ENCODE peak calls at places on chromosomes 12 and 14, in four cellular contexts. One of them, this sample, is unnamed.

GRCh38 chr12:13087766-13088165 is 15.7 kb downstream of the GSG1 start:
- DNase-seq in endothelial cell of umbilical vein: no peak
- DNase-seq in pancreas: no peak
- DNase-seq in dorsolateral prefrontal cortex: no peak
- DNase-seq in this sample: no peak

GRCh38 chr12:41745593-41745992 is 399.1 kb downstream of the GXYLT1 start:
- DNase-seq in endothelial cell of umbilical vein: no peak
- DNase-seq in pancreas: no peak
- DNase-seq in dorsolateral prefrontal cortex: no peak
- DNase-seq in this sample: no peak

GRCh38 chr12:62719027-62719426 is 215.9 kb downstream of the PPM1H start:
- DNase-seq in endothelial cell of umbilical vein: no peak
- DNase-seq in pancreas: no peak
- DNase-seq in dorsolateral prefrontal cortex: no peak
- DNase-seq in this sample: no peak

GRCh38 chr12:19829100-19829853 is 390.0 kb downstream of the AEBP2 start:
- DNase-seq in endothelial cell of umbilical vein: no peak
- DNase-seq in pancreas: no peak
- DNase-seq in dorsolateral prefrontal cortex: no peak
- DNase-seq in this sample: no peak

GRCh38 chr12:102876883-102877282 is 40.2 kb downstream of the PAH start:
- DNase-seq in endothelial cell of umbilical vein: no peak
- DNase-seq in pancreas: no peak
- DNase-seq in dorsolateral prefrontal cortex: no peak
- DNase-seq in this sample: no peak

GRCh38 chr14:74207943-74208342 is 31.3 kb upstream of the VSX2 start:
- DNase-seq in endothelial cell of umbilical vein: no peak
- DNase-seq in pancreas: no peak
- DNase-seq in dorsolateral prefrontal cortex: no peak
- DNase-seq in this sample: no peak

GRCh38 chr12:119666900-119667576 is 895 bp upstream of the PRKAB1 start:
- DNase-seq in endothelial cell of umbilical vein: no peak
- DNase-seq in pancreas: no peak
- DNase-seq in dorsolateral prefrontal cortex: no peak
- DNase-seq in this sample: no peak

GRCh38 chr12:122732170-122732569 is 1.5 kb upstream of the HCAR1 start:
- DNase-seq in endothelial cell of umbilical vein: no peak
- DNase-seq in pancreas: no peak
- DNase-seq in dorsolateral prefrontal cortex: no peak
- DNase-seq in this sample: no peak

GRCh38 chr12:133235401-133236112 is at the start of gene ANHX:
- DNase-seq in endothelial cell of umbilical vein: no peak
- DNase-seq in pancreas: no peak
- DNase-seq in dorsolateral prefrontal cortex: no peak
- DNase-seq in this sample: no peak

GRCh38 chr14:29056167-29056566 is 289.6 kb downstream of the FOXG1 start:
- DNase-seq in endothelial cell of umbilical vein: no peak
- DNase-seq in pancreas: no peak
- DNase-seq in dorsolateral prefrontal cortex: no peak
- DNase-seq in this sample: no peak

GRCh38 chr12:52033506-52034258 is 17.6 kb upstream of the NR4A1 start:
- DNase-seq in endothelial cell of umbilical vein: no peak
- DNase-seq in pancreas: no peak
- DNase-seq in dorsolateral prefrontal cortex: no peak
- DNase-seq in this sample: no peak

GRCh38 chr14:41668346-41668745 is 61.7 kb downstream of the LRFN5 start:
- DNase-seq in endothelial cell of umbilical vein: no peak
- DNase-seq in pancreas: no peak
- DNase-seq in dorsolateral prefrontal cortex: no peak
- DNase-seq in this sample: no peak

GRCh38 chr12:113766880-113767878 is 198.9 kb downstream of the RBM19 start:
- DNase-seq in endothelial cell of umbilical vein: no peak
- DNase-seq in pancreas: no peak
- DNase-seq in dorsolateral prefrontal cortex: no peak
- DNase-seq in this sample: no peak

GRCh38 chr12:45351921-45352670 is 136.2 kb downstream of the ANO6 start:
- DNase-seq in endothelial cell of umbilical vein: no peak
- DNase-seq in pancreas: no peak
- DNase-seq in dorsolateral prefrontal cortex: no peak
- DNase-seq in this sample: no peak

GRCh38 chr14:97994020-97994531 is 1196.9 kb downstream of the VRK1 start:
- DNase-seq in endothelial cell of umbilical vein: no peak
- DNase-seq in pancreas: no peak
- DNase-seq in dorsolateral prefrontal cortex: no peak
- DNase-seq in this sample: no peak

GRCh38 chr12:10098762-10099161 is at the start of gene CLEC1A:
- DNase-seq in endothelial cell of umbilical vein: peak
- DNase-seq in pancreas: no peak
- DNase-seq in dorsolateral prefrontal cortex: no peak
- DNase-seq in this sample: no peak

GRCh38 chr12:153080-153746 is 60.7 kb downstream of the SLC6A12 start:
- DNase-seq in endothelial cell of umbilical vein: peak
- DNase-seq in pancreas: peak
- DNase-seq in dorsolateral prefrontal cortex: peak
- DNase-seq in this sample: peak

GRCh38 chr12:50635356-50635755 is 128.5 kb upstream of the ATF1 start:
- DNase-seq in endothelial cell of umbilical vein: no peak
- DNase-seq in pancreas: no peak
- DNase-seq in dorsolateral prefrontal cortex: no peak
- DNase-seq in this sample: no peak

GRCh38 chr12:124142395-124143005 is 152.4 kb upstream of the RFLNA start:
- DNase-seq in endothelial cell of umbilical vein: no peak
- DNase-seq in pancreas: no peak
- DNase-seq in dorsolateral prefrontal cortex: no peak
- DNase-seq in this sample: no peak

GRCh38 chr12:93089805-93090569 is 160.9 kb upstream of the EEA1 start:
- DNase-seq in endothelial cell of umbilical vein: peak
- DNase-seq in pancreas: no peak
- DNase-seq in dorsolateral prefrontal cortex: no peak
- DNase-seq in this sample: no peak

GRCh38 chr14:88248606-88249005 is 74.5 kb downstream of the KCNK10 start:
- DNase-seq in endothelial cell of umbilical vein: no peak
- DNase-seq in pancreas: no peak
- DNase-seq in dorsolateral prefrontal cortex: no peak
- DNase-seq in this sample: no peak

GRCh38 chr12:84643993-84644392 is 268.6 kb downstream of the SLC6A15 start:
- DNase-seq in endothelial cell of umbilical vein: no peak
- DNase-seq in pancreas: no peak
- DNase-seq in dorsolateral prefrontal cortex: no peak
- DNase-seq in this sample: no peak

GRCh38 chr14:83485591-83485990 is 1951.9 kb upstream of the SEL1L start:
- DNase-seq in endothelial cell of umbilical vein: no peak
- DNase-seq in pancreas: no peak
- DNase-seq in dorsolateral prefrontal cortex: no peak
- DNase-seq in this sample: no peak

GRCh38 chr12:52359511-52360103 is 7.7 kb downstream of the KRT85 start:
- DNase-seq in endothelial cell of umbilical vein: no peak
- DNase-seq in pancreas: no peak
- DNase-seq in dorsolateral prefrontal cortex: no peak
- DNase-seq in this sample: no peak

GRCh38 chr12:46267618-46268348 is 1.1 kb downstream of the SLC38A1 start:
- DNase-seq in endothelial cell of umbilical vein: peak
- DNase-seq in pancreas: peak
- DNase-seq in dorsolateral prefrontal cortex: no peak
- DNase-seq in this sample: no peak

GRCh38 chr12:64706831-64707230 is 52.4 kb downstream of the GNS start:
- DNase-seq in endothelial cell of umbilical vein: no peak
- DNase-seq in pancreas: no peak
- DNase-seq in dorsolateral prefrontal cortex: no peak
- DNase-seq in this sample: no peak

GRCh38 chr14:73097421-73097820 is 38.9 kb upstream of the PSEN1 start:
- DNase-seq in endothelial cell of umbilical vein: no peak
- DNase-seq in pancreas: no peak
- DNase-seq in dorsolateral prefrontal cortex: no peak
- DNase-seq in this sample: no peak

GRCh38 chr12:120065472-120065871 is 51.1 kb downstream of the RAB35 start:
- DNase-seq in endothelial cell of umbilical vein: no peak
- DNase-seq in pancreas: no peak
- DNase-seq in dorsolateral prefrontal cortex: no peak
- DNase-seq in this sample: no peak

GRCh38 chr14:53399057-53399456 is 245.9 kb upstream of the DDHD1 start:
- DNase-seq in endothelial cell of umbilical vein: peak
- DNase-seq in pancreas: no peak
- DNase-seq in dorsolateral prefrontal cortex: no peak
- DNase-seq in this sample: no peak

GRCh38 chr12:93135286-93136239 is 206.5 kb upstream of the EEA1 start:
- DNase-seq in endothelial cell of umbilical vein: peak
- DNase-seq in pancreas: no peak
- DNase-seq in dorsolateral prefrontal cortex: no peak
- DNase-seq in this sample: no peak

GRCh38 chr14:52044791-52045522 is 23.9 kb downstream of the NID2 start:
- DNase-seq in endothelial cell of umbilical vein: peak
- DNase-seq in pancreas: peak
- DNase-seq in dorsolateral prefrontal cortex: no peak
- DNase-seq in this sample: no peak

GRCh38 chr14:24271134-24271833 is at the start of gene RABGGTA:
- DNase-seq in endothelial cell of umbilical vein: peak
- DNase-seq in pancreas: peak
- DNase-seq in dorsolateral prefrontal cortex: peak
- DNase-seq in this sample: peak

GRCh38 chr12:3150820-3151590 is 73.8 kb downstream of the TSPAN9 start:
- DNase-seq in endothelial cell of umbilical vein: peak
- DNase-seq in pancreas: no peak
- DNase-seq in dorsolateral prefrontal cortex: no peak
- DNase-seq in this sample: no peak

GRCh38 chr12:118189761-118190181 is 53.8 kb downstream of the PEBP1 start:
- DNase-seq in endothelial cell of umbilical vein: peak
- DNase-seq in pancreas: peak
- DNase-seq in dorsolateral prefrontal cortex: peak
- DNase-seq in this sample: no peak

GRCh38 chr14:53042480-53042879 is 91.6 kb upstream of the FERMT2 start:
- DNase-seq in endothelial cell of umbilical vein: peak
- DNase-seq in pancreas: no peak
- DNase-seq in dorsolateral prefrontal cortex: no peak
- DNase-seq in this sample: no peak

GRCh38 chr14:65961004-65961403 is 525.2 kb upstream of the CCDC196 start:
- DNase-seq in endothelial cell of umbilical vein: peak
- DNase-seq in pancreas: peak
- DNase-seq in dorsolateral prefrontal cortex: no peak
- DNase-seq in this sample: peak

DNA sequence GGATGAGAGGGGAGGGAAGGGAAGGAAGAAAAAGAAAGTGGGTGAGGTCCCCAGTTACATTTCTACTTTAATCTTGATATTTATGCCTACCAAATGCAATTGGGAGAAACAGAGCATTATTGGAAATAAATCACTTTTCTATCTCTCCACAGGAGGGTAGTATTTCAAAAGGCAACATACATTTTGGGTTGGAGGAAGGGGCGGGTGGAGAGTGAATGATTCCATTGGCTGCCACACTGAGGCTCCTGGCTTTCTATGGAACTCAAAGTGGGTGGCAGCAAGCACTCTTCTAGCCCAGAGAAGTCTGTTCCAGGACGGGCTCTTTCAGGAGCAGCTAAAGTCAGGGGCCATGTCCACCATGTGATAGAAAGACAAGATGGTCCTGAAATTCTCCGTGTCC is 441.3 kb downstream of the DAD1 start:
- DNase-seq in endothelial cell of umbilical vein: no peak
- DNase-seq in pancreas: no peak
- DNase-seq in dorsolateral prefrontal cortex: no peak
- DNase-seq in this sample: no peak
- TF ChIP-seq CTCF in endothelial cell of umbilical vein: no peak
- TF ChIP-seq CTCF in pancreas: no peak
- TF ChIP-seq CTCF in dorsolateral prefrontal cortex: no peak
- TF ChIP-seq CTCF in this sample: no peak

GRCh38 chr12:111469406-111469805 is 63.7 kb downstream of the SH2B3 start:
- DNase-seq in endothelial cell of umbilical vein: no peak
- DNase-seq in pancreas: no peak
- DNase-seq in dorsolateral prefrontal cortex: no peak
- DNase-seq in this sample: no peak
- H3K4me3 ChIP-seq in endothelial cell of umbilical vein: no peak
- H3K4me3 ChIP-seq in pancreas: no peak
- H3K4me3 ChIP-seq in dorsolateral prefrontal cortex: no peak
- H3K4me3 ChIP-seq in this sample: no peak

GRCh38 chr14:55446127-55446736 is 5.8 kb upstream of the TBPL2 start:
- DNase-seq in endothelial cell of umbilical vein: peak
- DNase-seq in pancreas: peak
- DNase-seq in dorsolateral prefrontal cortex: no peak
- DNase-seq in this sample: no peak
- H3K27ac ChIP-seq in endothelial cell of umbilical vein: peak
- H3K27ac ChIP-seq in pancreas: no peak
- H3K27ac ChIP-seq in dorsolateral prefrontal cortex: no peak
- H3K27ac ChIP-seq in this sample: no peak

GRCh38 chr14:36524874-36525745 is 5.1 kb upstream of the NKX2-1 start:
- DNase-seq in endothelial cell of umbilical vein: no peak
- DNase-seq in pancreas: no peak
- DNase-seq in dorsolateral prefrontal cortex: no peak
- DNase-seq in this sample: peak
- TF ChIP-seq CTCF in endothelial cell of umbilical vein: peak
- TF ChIP-seq CTCF in pancreas: peak
- TF ChIP-seq CTCF in dorsolateral prefrontal cortex: peak
- TF ChIP-seq CTCF in this sample: peak

GRCh38 chr12:48780381-48781025 is 8.4 kb downstream of the ADCY6 start:
- DNase-seq in endothelial cell of umbilical vein: no peak
- DNase-seq in pancreas: no peak
- DNase-seq in dorsolateral prefrontal cortex: no peak
- DNase-seq in this sample: no peak

GRCh38 chr12:48781750-48782456 is 7.0 kb downstream of the ADCY6 start:
- DNase-seq in endothelial cell of umbilical vein: no peak
- DNase-seq in pancreas: no peak
- DNase-seq in dorsolateral prefrontal cortex: no peak
- DNase-seq in this sample: no peak

GRCh38 chr12:48782457-48783395 is 6.2 kb downstream of the ADCY6 start:
- DNase-seq in endothelial cell of umbilical vein: no peak
- DNase-seq in pancreas: no peak
- DNase-seq in dorsolateral prefrontal cortex: no peak
- DNase-seq in this sample: no peak

GRCh38 chr12:48777501-48778400 is 11.1 kb downstream of the ADCY6 start:
- DNase-seq in endothelial cell of umbilical vein: no peak
- DNase-seq in pancreas: no peak
- DNase-seq in dorsolateral prefrontal cortex: no peak
- DNase-seq in this sample: no peak

DNA sequence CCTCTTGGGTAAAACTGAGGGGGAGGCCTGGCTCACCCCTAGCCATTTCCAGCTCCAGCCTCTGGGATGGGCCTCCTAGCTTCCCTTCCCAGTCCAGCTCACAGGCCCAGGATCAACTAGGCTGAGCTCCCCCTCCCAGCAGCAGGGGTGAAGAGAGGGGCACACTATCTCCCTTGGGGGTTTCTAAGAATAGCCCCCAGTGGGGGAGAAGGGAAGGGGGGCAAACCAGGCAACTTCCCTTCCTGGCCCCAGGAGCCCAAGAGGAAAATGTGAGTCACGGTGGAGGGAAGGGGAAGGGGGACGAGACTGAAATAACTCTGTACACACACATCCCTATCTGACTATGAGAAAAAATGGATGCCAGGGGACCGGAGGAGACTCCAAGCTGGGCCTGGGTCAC is 9.0 kb downstream of the ADCY6 start:
- DNase-seq in endothelial cell of umbilical vein: peak
- DNase-seq in pancreas: no peak
- DNase-seq in dorsolateral prefrontal cortex: no peak
- DNase-seq in this sample: no peak
- H3K4me3 ChIP-seq in endothelial cell of umbilical vein: no peak
- H3K4me3 ChIP-seq in pancreas: no peak
- H3K4me3 ChIP-seq in dorsolateral prefrontal cortex: no peak
- H3K4me3 ChIP-seq in this sample: no peak